ENCODE peak calls at places on chromosomes 2 and 18, in eight cellular contexts. F is AG20443; M is NCI-H774; H is NCI-H1694; B is AML-193; E is kidney tubule cell; I is frontal cortex; A is activated CD4-positive, alpha-beta memory T cell treated with anti-CD3 and anti-CD28 coated beads for 36 hours. P is an unnamed sample.

GRCh38 chr2:189222440-189222839 is 42.9 kb upstream of the COL5A2 start:
- DNase-seq in F (no peak), M (no peak), H (no peak), B (no peak), E (no peak), I (no peak), A (no peak), P (no peak)

GRCh38 chr2:12980817-12981216 is 264.1 kb downstream of the TRIB2 start:
- DNase-seq in F (no peak), M (no peak), H (no peak), B (no peak), E (peak; percentile 74), I (no peak), A (no peak), P (no peak)

GRCh38 chr18:13726972-13727331 is 479 bp downstream of the RNMT start:
- DNase-seq in F (peak; percentile 67), M (no peak), H (no peak), B (peak; percentile 52), E (peak; percentile 62), I (no peak), A (peak; percentile 55), P (peak; percentile 52)

GRCh38 chr2:17495590-17495989 is 22.6 kb downstream of the RAD51AP2 start:
- DNase-seq in F (no peak), M (no peak), H (no peak), B (no peak), E (no peak), I (no peak), A (no peak), P (no peak)

GRCh38 chr18:11981383-11981632 is at the start of gene IMPA2:
- DNase-seq in F (no peak), M (no peak), H (no peak), B (no peak), E (no peak), I (no peak), A (no peak), P (no peak)

GRCh38 chr2:47519604-47520301 is 116.8 kb downstream of the MSH2 start:
- DNase-seq in F (no peak), M (no peak), H (peak; percentile 78), B (no peak), E (no peak), I (no peak), A (no peak), P (no peak)

GRCh38 chr2:121004271-121004812 is 268.7 kb downstream of the GLI2 start:
- DNase-seq in F (peak; percentile 3), M (no peak), H (no peak), B (no peak), E (no peak), I (no peak), A (no peak), P (no peak)

GRCh38 chr2:196279496-196279895 is 108.1 kb upstream of the STK17B start:
- DNase-seq in F (no peak), M (no peak), H (no peak), B (no peak), E (peak; percentile 89), I (no peak), A (no peak), P (no peak)

GRCh38 chr2:107529146-107529545 is 297.5 kb upstream of the RGPD4 start:
- DNase-seq in F (no peak), M (no peak), H (peak; percentile 33), B (no peak), E (peak; percentile 2), I (no peak), A (no peak), P (no peak)